ENCODE peak calls at places on chromosomes 3 and 15, in four cellular contexts. X is DND-41, I is IMR-90, A is K562. L is an unnamed sample.

GRCh38 chr3:29805757-29806156 is 524.9 kb downstream of the RBMS3 start:
- DNase-seq in X (no peak), I (peak; percentile 59), A (no peak), L (no peak)

GRCh38 chr3:152235709-152236298 is 32.9 kb upstream of the MBNL1 start:
- DNase-seq in X (no peak), I (peak; percentile 18), A (peak; percentile 67), L (no peak)

GRCh38 chr3:100073555-100074307 is 40.6 kb downstream of the FILIP1L start:
- DNase-seq in X (peak; percentile 40), I (peak; percentile 97), A (no peak), L (no peak)

GRCh38 chr3:69669070-69669469 is 70.2 kb upstream of the MITF start:
- DNase-seq in X (no peak), I (no peak), A (no peak), L (no peak)

GRCh38 chr3:141266797-141267555 is 35.4 kb downstream of the PXYLP1 start:
- DNase-seq in X (peak; percentile 73), I (no peak), A (no peak), L (no peak)

GRCh38 chr3:31170932-31171670 is 276.6 kb upstream of the GADL1 start:
- DNase-seq in X (no peak), I (peak; percentile 91), A (no peak), L (no peak)

GRCh38 chr3:125059488-125060245 is 3.9 kb upstream of the HEG1 start:
- DNase-seq in X (no peak), I (peak; percentile 37), A (no peak), L (no peak)

GRCh38 chr3:121781611-121782010 is 32.1 kb upstream of the GOLGB1 start:
- DNase-seq in X (no peak), I (no peak), A (no peak), L (no peak)

GRCh38 chr15:99424978-99425665 is 140.7 kb upstream of the MEF2A start:
- DNase-seq in X (peak; percentile 27), I (peak; percentile 90), A (no peak), L (no peak)

GRCh38 chr3:74491874-74492273 is 122.6 kb downstream of the CNTN3 start:
- DNase-seq in X (no peak), I (no peak), A (no peak), L (no peak)

GRCh38 chr3:149688122-149688757 is 30.4 kb upstream of the WWTR1 start:
- DNase-seq in X (no peak), I (no peak), A (no peak), L (no peak)

GRCh38 chr3:73060302-73060723 is 1.1 kb upstream of the EBLN2 start:
- DNase-seq in X (no peak), I (peak; percentile 27), A (no peak), L (no peak)

GRCh38 chr15:33584797-33585196 is 274.0 kb downstream of the RYR3 start:
- DNase-seq in X (no peak), I (peak; percentile 12), A (no peak), L (no peak)

GRCh38 chr15:77709135-77709886 is 76.6 kb upstream of the LINGO1 start:
- DNase-seq in X (peak; percentile 18), I (no peak), A (peak; percentile 22), L (no peak)

GRCh38 chr15:55823699-55824098 is 80.7 kb upstream of the PRTG start:
- DNase-seq in X (no peak), I (peak; percentile 23), A (no peak), L (no peak)

GRCh38 chr3:14338898-14339458 is 63.4 kb upstream of the SLC6A6 start:
- DNase-seq in X (no peak), I (no peak), A (no peak), L (no peak)

GRCh38 chr15:78061963-78062427 is 15.5 kb downstream of the TBC1D2B start:
- DNase-seq in X (peak; percentile 70), I (peak; percentile 53), A (peak; percentile 35), L (no peak)

GRCh38 chr3:45350643-45351042 is 37.7 kb upstream of the LARS2 start:
- DNase-seq in X (no peak), I (no peak), A (no peak), L (no peak)

GRCh38 chr3:152100491-152101086 is 168.1 kb upstream of the MBNL1 start:
- DNase-seq in X (peak; percentile 18), I (no peak), A (no peak), L (peak; percentile 61)

GRCh38 chr3:51706788-51707731 is at the start of gene GRM2:
- DNase-seq in X (peak; percentile 34), I (peak; percentile 83), A (peak; percentile 77), L (no peak)

GRCh38 chr15:66900586-66901310 is 164.7 kb upstream of the SMAD3 start:
- DNase-seq in X (no peak), I (no peak), A (no peak), L (no peak)

GRCh38 chr3:154875142-154875541 is 205.0 kb upstream of the MME start:
- DNase-seq in X (peak; percentile 17), I (no peak), A (no peak), L (no peak)

DNA sequence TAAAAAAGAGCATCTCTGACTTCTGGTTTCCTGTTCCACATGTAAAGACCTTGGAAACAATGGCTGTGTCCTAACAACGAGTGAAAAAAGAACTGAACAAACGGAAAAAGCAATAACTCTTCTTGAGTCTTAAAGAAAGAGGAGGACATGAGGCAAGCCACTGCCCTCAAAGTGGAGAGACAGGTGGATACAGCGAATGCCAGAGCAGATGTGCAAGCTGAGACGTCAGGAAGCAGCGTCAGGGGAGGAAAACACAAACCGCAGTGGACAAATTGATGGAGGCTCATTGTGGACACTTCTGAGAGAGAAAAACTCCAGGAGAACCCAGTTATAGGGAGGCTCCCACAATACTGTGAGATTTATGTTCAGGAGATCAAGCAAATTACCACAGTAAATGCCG is 208.0 kb upstream of the MME start:
- DNase-seq in X (no peak), I (no peak), A (no peak), L (no peak)
- H2AFZ ChIP-seq in X (no peak overlapping the region), I (peak overlapping the region; percentile 28), A (peak overlapping the region; percentile 3), L (no peak overlapping the region)

GRCh38 chr15:74778599-74778970 is 3.3 kb upstream of the CSK start:
- DNase-seq in X (no peak), I (no peak), A (no peak), L (peak; percentile 64)
- H3K4me2 ChIP-seq in X (no peak overlapping the region), I (no peak overlapping the region), A (no peak overlapping the region), L (peak overlapping the region; percentile 68)

GRCh38 chr3:70703305-70704102 is 391.1 kb upstream of the MDFIC2 start:
- DNase-seq in X (no peak), I (no peak), A (no peak), L (no peak)
- H2AFZ ChIP-seq in X (no peak overlapping the region), I (peak overlapping the region; percentile 45), A (no peak overlapping the region), L (no peak overlapping the region)

GRCh38 chr3:193556841-193557240 is 2.1 kb upstream of the ATP13A4 start:
- DNase-seq in X (no peak), I (no peak), A (no peak), L (no peak)

GRCh38 chr3:193560870-193561269 is 6.2 kb upstream of the ATP13A4 start:
- DNase-seq in X (no peak), I (no peak), A (no peak), L (no peak)

GRCh38 chr3:193559100-193559499 is 4.4 kb upstream of the ATP13A4 start:
- DNase-seq in X (no peak), I (no peak), A (no peak), L (peak; percentile 65)

GRCh38 chr3:193563429-193563828 is 8.7 kb upstream of the ATP13A4 start:
- DNase-seq in X (no peak), I (no peak), A (no peak), L (no peak)

GRCh38 chr3:193560091-193560490 is 5.4 kb upstream of the ATP13A4 start:
- DNase-seq in X (no peak), I (no peak), A (no peak), L (peak; percentile 91)
- H3K4me2 ChIP-seq in X (no peak overlapping the region), I (no peak overlapping the region), A (no peak overlapping the region), L (peak overlapping the region; percentile 70)

GRCh38 chr3:177580437-177580836 is 383.2 kb upstream of the TBL1XR1 start:
- DNase-seq in X (no peak), I (no peak), A (no peak), L (no peak)
- H2AFZ ChIP-seq in X (no peak overlapping the region), I (no peak overlapping the region), A (no peak overlapping the region), L (no peak overlapping the region)

L was measured in Karpas-422.